ENCODE peak calls at places on chromosomes 7 and 10, in four cellular contexts. R, B, N and G are unnamed samples.

GRCh38 chr10:112471878-112472487 is 25.0 kb downstream of the VTI1A start:
- DNase-seq in R (no peak), B (no peak), N (no peak), G (no peak)

GRCh38 chr7:139687980-139688632 is 89.7 kb downstream of the HIPK2 start:
- DNase-seq in R (no peak), B (no peak), N (no peak), G (no peak)

GRCh38 chr10:107914450-107915276 is 750.2 kb upstream of the SORCS1 start:
- DNase-seq in R (no peak), B (no peak), N (no peak), G (no peak)

GRCh38 chr10:113958631-113959382 is 84.9 kb upstream of the ADRB1 start:
- DNase-seq in R (peak), B (peak), N (peak), G (peak)

GRCh38 chr7:101162551-101163280 is 2.7 kb downstream of the VGF start:
- DNase-seq in R (no peak), B (no peak), N (no peak), G (no peak)

GRCh38 chr10:122422266-122422980 is 32.0 kb upstream of the ARMS2 start:
- DNase-seq in R (no peak), B (no peak), N (no peak), G (no peak)

GRCh38 chr7:66696774-66697191 is 43.8 kb upstream of the RABGEF1 start:
- DNase-seq in R (no peak), B (no peak), N (no peak), G (no peak)

GRCh38 chr10:123257904-123258303 is 103.7 kb downstream of the BUB3 start:
- DNase-seq in R (no peak), B (no peak), N (no peak), G (no peak)

GRCh38 chr7:139713061-139713460 is 64.7 kb downstream of the HIPK2 start:
- DNase-seq in R (no peak), B (no peak), N (no peak), G (no peak)

GRCh38 chr10:121942749-121943148 is 14.9 kb upstream of the ATE1 start:
- DNase-seq in R (no peak), B (peak), N (peak), G (no peak)

GRCh38 chr7:158272091-158272490 is 315.5 kb downstream of the PTPRN2 start:
- DNase-seq in R (no peak), B (no peak), N (no peak), G (no peak)

GRCh38 chr10:79392506-79393176 is 45.4 kb downstream of the PPIF start:
- DNase-seq in R (no peak), B (no peak), N (no peak), G (no peak)

GRCh38 chr10:102712843-102713242 is 1.4 kb downstream of the ARL3 start:
- DNase-seq in R (no peak), B (no peak), N (no peak), G (no peak)

GRCh38 chr7:106693659-106694353 is 32.8 kb upstream of the CCDC71L start:
- DNase-seq in R (no peak), B (peak), N (no peak), G (no peak)

GRCh38 chr10:54800677-54801480 is at the start of gene PCDH15:
- DNase-seq in R (no peak), B (peak), N (no peak), G (no peak)

GRCh38 chr10:43404675-43405221 is 4.2 kb downstream of the HNRNPF start:
- DNase-seq in R (no peak), B (no peak), N (no peak), G (no peak)

GRCh38 chr7:38186593-38187314 is 8.7 kb downstream of the STARD3NL start:
- DNase-seq in R (no peak), B (peak), N (no peak), G (no peak)

GRCh38 chr10:86400705-86401587 is 34.4 kb upstream of the GRID1 start:
- DNase-seq in R (peak), B (no peak), N (no peak), G (peak)